ENCODE peak calls at places on chromosomes 7 and 10, in four cellular contexts. L is HepG2, W is H1, A is GM12878. B is an unnamed sample.

GRCh38 chr7:71459137-71459536 is 327.2 kb downstream of the GALNT17 start:
- DNase-seq in L (no peak), W (no peak), A (no peak), B (no peak)

GRCh38 chr10:5948999-5949759 is 28.2 kb downstream of the IL15RA start:
- DNase-seq in W (peak; percentile 80), A (no peak), L (peak; percentile 46), B (peak; percentile 46)

GRCh38 chr7:102072003-102072402 is 214.7 kb upstream of the SH2B2 start:
- DNase-seq in L (no peak), A (no peak), W (no peak), B (no peak)

GRCh38 chr7:128770238-128770637 is 5.4 kb downstream of the OPN1SW start:
- DNase-seq in A (no peak), W (no peak), L (no peak), B (no peak)

GRCh38 chr7:107049971-107050532 is 5.5 kb downstream of the PRKAR2B start:
- DNase-seq in A (no peak), L (no peak), W (no peak), B (no peak)

GRCh38 chr7:99408347-99409191 is at the start of the genes BUD31 and PDAP1:
- DNase-seq in L (peak; percentile 91), W (peak; percentile 94), A (peak; percentile 90), B (peak; percentile 91)

GRCh38 chr10:72702868-72703581 is 11.1 kb downstream of the MCU start:
- DNase-seq in W (no peak), L (no peak), A (no peak), B (no peak)

GRCh38 chr10:119370046-119370770 is 162.8 kb downstream of the GRK5 start:
- DNase-seq in A (no peak), L (no peak), W (no peak), B (no peak)

GRCh38 chr7:113774182-113774807 is 144.5 kb downstream of the PPP1R3A start:
- DNase-seq in L (peak; percentile 28), W (no peak), A (no peak), B (no peak)

GRCh38 chr7:54546081-54546985 is 4.2 kb downstream of the VSTM2A start:
- DNase-seq in W (peak; percentile 85), A (no peak), L (peak; percentile 20), B (no peak)

GRCh38 chr7:36039243-36039642 is 113.8 kb upstream of the EEPD1 start:
- DNase-seq in W (no peak), L (no peak), A (no peak), B (no peak)

GRCh38 chr10:50892467-50892866 is 7.0 kb upstream of the A1CF start:
- DNase-seq in L (no peak), A (no peak), W (no peak), B (no peak)

GRCh38 chr7:34756691-34757090 is 98.7 kb downstream of the NPSR1 start:
- DNase-seq in L (no peak), W (no peak), A (no peak), B (no peak)

GRCh38 chr10:71726673-71727428 is 7.3 kb upstream of the C10orf105 start:
- DNase-seq in W (no peak), A (peak; percentile 69), L (no peak), B (no peak)

GRCh38 chr10:48464871-48465736 is 139.8 kb downstream of the ARHGAP22 start:
- DNase-seq in A (no peak), W (peak; percentile 51), L (no peak), B (no peak)

GRCh38 chr7:111041577-111041976 is 49.4 kb upstream of the LRRN3 start:
- DNase-seq in A (no peak), W (no peak), L (no peak), B (no peak)

GRCh38 chr7:33130184-33130583 is 820 bp downstream of the BBS9 start:
- DNase-seq in A (no peak), L (no peak), W (no peak), B (no peak)

GRCh38 chr7:28477041-28477442 is 64.7 kb downstream of the CREB5 start:
- DNase-seq in A (no peak), L (no peak), W (no peak), B (no peak)

GRCh38 chr10:13100349-13101294 is 659 bp downstream of the OPTN start:
- DNase-seq in A (no peak), W (no peak), L (peak; percentile 15), B (no peak)

GRCh38 chr10:113709221-113709838 is 29.6 kb downstream of the CASP7 start:
- DNase-seq in W (no peak), L (no peak), A (no peak), B (no peak)

GRCh38 chr7:129110575-129111376 is 33.7 kb upstream of the TSPAN33 start:
- DNase-seq in W (peak; percentile 61), A (no peak), L (peak; percentile 18), B (peak; percentile 74)

GRCh38 chr10:61409132-61409531 is 44.0 kb downstream of the TMEM26 start:
- DNase-seq in L (peak; percentile 9), A (no peak), W (no peak), B (no peak)

GRCh38 chr10:124944982-124945381 is 3.1 kb downstream of the ZRANB1 start:
- DNase-seq in L (no peak), W (no peak), A (no peak), B (no peak)

GRCh38 chr10:15879663-15880062 is 19.4 kb upstream of the MINDY3 start:
- DNase-seq in W (no peak), L (no peak), A (no peak), B (no peak)

GRCh38 chr10:93873427-93874115 is 20.2 kb upstream of the SLC35G1 start:
- DNase-seq in L (no peak), W (no peak), A (no peak), B (no peak)

GRCh38 chr7:121558288-121558687 is 162.2 kb upstream of the FAM3C start:
- DNase-seq in L (no peak), A (no peak), W (no peak), B (no peak)

GRCh38 chr10:25175527-25176420 is 973 bp downstream of the GPR158 start:
- DNase-seq in W (peak; percentile 68), L (no peak), A (no peak), B (no peak)

GRCh38 chr7:81608748-81609382 is 161.0 kb downstream of the HGF start:
- DNase-seq in W (no peak), L (no peak), A (no peak), B (no peak)

GRCh38 chr10:132937861-132938260 is 4.5 kb downstream of the CFAP46 start:
- DNase-seq in W (no peak), L (no peak), A (no peak), B (no peak)

GRCh38 chr7:46786221-46786951 is 795.5 kb downstream of the TNS3 start:
- DNase-seq in W (no peak), L (no peak), A (no peak), B (no peak)

GRCh38 chr7:33933611-33934281 is 28.4 kb downstream of the BMPER start:
- DNase-seq in W (no peak), A (no peak), L (no peak), B (peak; percentile 40)

GRCh38 chr10:49415109-49415508 is 19.2 kb upstream of the DRGX start:
- DNase-seq in W (no peak), A (no peak), L (no peak), B (no peak)

GRCh38 chr7:17301491-17302101 is 3.1 kb downstream of the AHR start:
- DNase-seq in A (no peak), L (no peak), W (no peak), B (no peak)

GRCh38 chr10:32379314-32379949 is 32.5 kb upstream of the EPC1 start:
- DNase-seq in W (no peak), L (peak; percentile 43), A (no peak), B (peak; percentile 33)

GRCh38 chr7:100413286-100413685 is 15.2 kb downstream of the ZCWPW1 start:
- DNase-seq in L (no peak), W (no peak), A (no peak), B (no peak)

DNA sequence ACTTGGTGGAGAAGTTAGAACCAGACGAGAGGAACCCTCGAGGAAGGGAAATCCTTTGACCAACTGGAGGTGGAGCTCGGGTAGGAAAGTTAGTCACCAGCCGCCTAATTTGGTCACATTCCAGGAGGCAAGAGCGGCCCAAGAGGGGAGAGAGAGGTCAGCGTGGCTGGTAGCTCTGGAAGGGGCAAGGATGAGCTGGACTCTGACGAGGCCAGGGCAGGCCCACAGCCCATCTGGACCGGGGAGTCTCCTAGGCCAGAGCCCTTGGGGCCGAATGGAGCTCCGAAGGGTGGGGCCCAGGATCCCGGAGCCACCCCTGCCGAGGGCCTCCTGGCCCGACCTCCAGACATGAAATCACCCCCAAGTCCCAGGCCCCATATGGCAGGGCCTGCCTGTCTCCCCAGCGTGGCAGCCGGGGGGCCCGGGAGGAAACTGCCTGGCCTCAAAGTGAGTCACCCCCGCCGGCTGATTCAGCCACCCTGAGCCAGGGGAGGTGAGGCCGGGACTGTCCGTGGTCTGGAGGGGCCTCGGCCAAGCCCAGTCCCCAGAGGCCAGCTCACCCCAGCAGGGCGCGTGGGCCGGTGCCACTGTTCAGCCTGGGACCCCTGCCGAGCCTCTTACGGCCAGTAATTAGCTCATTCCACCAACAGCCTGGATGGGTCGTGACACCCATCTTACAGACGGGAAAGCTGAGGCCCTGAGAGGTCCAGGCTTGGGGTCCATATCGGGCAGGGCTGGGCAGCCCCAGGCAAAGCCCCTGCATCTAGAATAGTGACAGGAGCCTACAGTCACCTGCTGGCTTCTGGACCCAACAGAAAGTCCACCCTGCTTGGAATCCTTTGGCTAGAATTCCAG is 23.5 kb upstream of the PDGFA start:
- DNase-seq in A (no peak), L (peak; percentile 37), W (no peak), B (no peak)
- H3K4me1 ChIP-seq in A (no peaks in the 10 kb centered on the region), L (peaks cover 49% of the 10 kb centered on the region), W (peaks cover 7% of the 10 kb centered on the region), B (peaks cover 37% of the 10 kb centered on the region)

DNA sequence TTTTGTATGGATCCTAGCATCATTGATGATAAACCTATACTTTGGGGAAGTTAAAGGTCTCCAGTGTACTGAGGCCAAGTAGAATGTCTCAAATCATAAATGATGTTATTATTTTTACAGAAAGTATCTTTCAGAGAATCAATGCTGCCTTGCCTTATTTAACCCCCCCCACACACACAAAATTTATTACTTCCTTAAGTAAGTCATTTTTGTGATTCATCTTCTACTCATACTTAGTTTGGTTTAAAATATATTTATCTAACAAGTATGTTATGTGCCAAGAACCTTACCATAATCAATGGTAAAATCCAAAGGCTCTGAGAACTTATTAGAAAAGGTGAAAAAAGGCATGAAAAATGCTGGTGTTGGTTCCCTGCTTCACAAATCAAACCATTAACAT is 18.8 kb upstream of the CLDN12 start:
- DNase-seq in L (no peak), W (no peak), A (no peak), B (no peak)
- TF ChIP-seq SUZ12 in L (no peak), W (no peak), A (no peak), B (no peak)

GRCh38 chr10:97937054-97937453 is 87.4 kb downstream of the GOLGA7B start:
- DNase-seq in L (no peak), W (no peak), A (no peak), B (no peak)
- H3K4me1 ChIP-seq in L (no peaks in the 10 kb centered on the region), W (no peaks in the 10 kb centered on the region), A (no peaks in the 10 kb centered on the region), B (no peaks in the 10 kb centered on the region)

DNA sequence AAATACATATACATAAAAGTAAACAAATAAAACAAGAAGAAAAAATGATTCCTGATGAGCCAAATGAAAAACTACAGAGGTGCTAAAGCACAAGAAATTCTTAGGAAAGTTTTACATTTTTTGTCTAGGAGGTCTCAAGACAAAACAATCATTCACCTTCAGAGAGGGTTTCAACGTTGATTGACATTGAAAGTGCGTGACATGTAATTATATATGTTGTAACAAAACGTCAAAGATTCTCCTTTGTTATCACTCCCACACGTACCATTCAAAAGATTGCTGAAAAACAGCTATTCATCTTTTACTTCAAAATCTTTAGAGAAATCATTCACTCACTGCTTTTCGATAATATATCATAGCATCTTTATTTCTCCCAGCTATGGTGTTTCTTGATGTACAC is 375.9 kb downstream of the NEBL start:
- DNase-seq in L (no peak), A (no peak), W (no peak), B (no peak)
- TF ChIP-seq SUZ12 in L (no peak), A (no peak), W (no peak), B (no peak)

B was measured in NT2/D1.